ENCODE peak calls at places on chromosomes 7 and 10, in nine cellular contexts. M, J, Q, S, B, L, O, U and N are unnamed samples.

GRCh38 chr7:39565538-39565937 is 666 bp upstream of the YAE1 start:
- DNase-seq in S (no peak), J (no peak), Q (no peak), M (no peak), L (no peak), B (no peak), U (no peak), O (no peak), N (no peak)

GRCh38 chr10:104334965-104335650 is 3.2 kb downstream of the ITPRIP start:
- DNase-seq in J (peak; percentile 84), B (no peak), M (no peak), S (no peak), L (no peak), O (no peak), U (no peak), Q (no peak), N (peak; percentile 34)

GRCh38 chr10:34524369-34525091 is 290.6 kb downstream of the PARD3 start:
- DNase-seq in O (no peak), Q (no peak), B (no peak), M (no peak), U (no peak), J (no peak), L (no peak), S (no peak), N (peak; percentile 62)

GRCh38 chr7:20340839-20341238 is 10.1 kb downstream of the ITGB8 start:
- DNase-seq in L (no peak), M (no peak), U (no peak), J (no peak), O (no peak), S (no peak), B (no peak), Q (no peak), N (peak; percentile 44)

GRCh38 chr7:55066479-55066878 is 47.7 kb downstream of the EGFR start:
- DNase-seq in U (no peak), J (no peak), L (no peak), M (no peak), B (no peak), S (no peak), O (no peak), Q (peak; percentile 78), N (no peak)

GRCh38 chr7:103079836-103080235 is 4.9 kb downstream of the ARMC10 start:
- DNase-seq in O (no peak), J (no peak), L (no peak), B (no peak), M (no peak), S (no peak), U (no peak), Q (no peak), N (no peak)

GRCh38 chr7:38318803-38319416 is 45.5 kb upstream of the TARP start:
- DNase-seq in J (peak; percentile 30), Q (peak; percentile 79), U (peak; percentile 61), L (no peak), M (no peak), S (no peak), O (no peak), B (no peak), N (peak; percentile 89)

GRCh38 chr7:29989257-29989995 is at the start of gene SCRN1:
- DNase-seq in S (peak; percentile 64), J (peak; percentile 56), U (peak; percentile 40), Q (peak; percentile 32), O (no peak), B (peak; percentile 75), M (peak; percentile 9), L (peak; percentile 68), N (peak; percentile 68)

GRCh38 chr10:77268721-77269120 is 368.9 kb downstream of the KCNMA1 start:
- DNase-seq in J (no peak), O (no peak), B (no peak), L (no peak), M (no peak), Q (no peak), U (no peak), S (no peak), N (no peak)

GRCh38 chr7:17408245-17408903 is 109.9 kb downstream of the AHR start:
- DNase-seq in L (no peak), U (no peak), M (no peak), B (no peak), O (no peak), S (no peak), Q (peak; percentile 99), J (no peak), N (no peak)

GRCh38 chr7:127347567-127348246 is 44.8 kb downstream of the ZNF800 start:
- DNase-seq in O (peak; percentile 68), J (no peak), U (peak; percentile 73), Q (peak; percentile 70), S (peak; percentile 90), M (peak; percentile 75), L (peak; percentile 85), B (peak; percentile 80), N (peak; percentile 92)

GRCh38 chr7:43105521-43106120 is 6.8 kb upstream of the HECW1 start:
- DNase-seq in U (no peak), O (no peak), B (no peak), Q (peak; percentile 21), L (no peak), J (no peak), S (no peak), M (no peak), N (no peak)

GRCh38 chr7:139942686-139943085 is 113.6 kb downstream of the TBXAS1 start:
- DNase-seq in J (no peak), M (no peak), Q (no peak), U (no peak), B (no peak), S (no peak), O (no peak), L (no peak), N (no peak)

GRCh38 chr7:47337531-47337930 is 244.4 kb downstream of the TNS3 start:
- DNase-seq in S (no peak), U (no peak), B (no peak), M (no peak), Q (peak; percentile 31), L (no peak), O (no peak), J (no peak), N (peak; percentile 54)

GRCh38 chr7:127876393-127876792 is 154.8 kb downstream of the LRRC4 start:
- DNase-seq in Q (peak; percentile 74), B (no peak), L (no peak), O (no peak), J (no peak), U (no peak), S (no peak), M (no peak), N (no peak)

GRCh38 chr7:81248420-81248819 is 329.6 kb upstream of the SEMA3C start:
- DNase-seq in U (no peak), O (no peak), Q (peak; percentile 14), J (no peak), B (no peak), S (no peak), M (no peak), L (no peak), N (peak; percentile 22)

GRCh38 chr10:324593-324992 is 189.3 kb downstream of the ZMYND11 start:
- DNase-seq in Q (no peak), U (no peak), J (no peak), B (peak; percentile 25), O (no peak), L (no peak), S (peak; percentile 69), M (no peak), N (no peak)

GRCh38 chr7:47314728-47315601 is 266.9 kb downstream of the TNS3 start:
- DNase-seq in O (no peak), S (no peak), U (no peak), B (no peak), L (no peak), M (no peak), Q (peak; percentile 59), J (no peak), N (no peak)

GRCh38 chr7:96558530-96558929 is 151.1 kb downstream of the SEM1 start:
- DNase-seq in L (no peak), J (no peak), Q (peak; percentile 55), O (no peak), U (no peak), M (no peak), B (no peak), S (no peak), N (no peak)

GRCh38 chr7:140526901-140527664 is 47.8 kb upstream of the MKRN1 start:
- DNase-seq in L (no peak), Q (no peak), J (no peak), B (no peak), M (no peak), U (no peak), O (no peak), S (no peak), N (no peak)

GRCh38 chr7:29988391-29989256 is 977 bp downstream of the SCRN1 start:
- DNase-seq in M (peak; percentile 23), Q (peak; percentile 72), L (peak; percentile 66), O (no peak), U (peak; percentile 51), B (peak; percentile 73), S (peak; percentile 65), J (no peak), N (peak; percentile 86)

GRCh38 chr10:133442967-133443924 is 10.5 kb upstream of the SCART1 start:
- DNase-seq in S (peak; percentile 44), O (no peak), B (peak; percentile 55), Q (no peak), M (no peak), U (no peak), L (no peak), J (no peak), N (no peak)

GRCh38 chr10:13727574-13727973 is 140.8 kb downstream of the PRPF18 start:
- DNase-seq in J (no peak), Q (no peak), S (no peak), O (no peak), M (no peak), B (no peak), L (no peak), U (no peak), N (no peak)

GRCh38 chr10:5094265-5095205 is at the start of gene AKR1C3:
- DNase-seq in U (no peak), L (no peak), O (no peak), S (no peak), B (no peak), Q (peak; percentile 72), M (no peak), J (no peak), N (peak; percentile 63)

GRCh38 chr10:106078796-106079576 is 1085.5 kb downstream of the SORCS1 start:
- DNase-seq in B (no peak), L (no peak), Q (peak; percentile 64), M (no peak), O (no peak), J (no peak), S (no peak), U (no peak), N (no peak)

GRCh38 chr10:28631896-28632596 is 45.3 kb upstream of the BAMBI start:
- DNase-seq in S (no peak), O (no peak), B (no peak), J (no peak), U (no peak), M (no peak), L (no peak), Q (peak; percentile 28), N (no peak)

GRCh38 chr7:55546826-55547225 is 25.5 kb downstream of the VOPP1 start:
- DNase-seq in U (peak; percentile 47), Q (peak; percentile 85), L (no peak), S (peak; percentile 80), O (no peak), B (no peak), M (no peak), J (peak; percentile 16), N (no peak)

GRCh38 chr7:12069757-12070156 is 141.3 kb upstream of the TMEM106B start:
- DNase-seq in J (no peak), O (no peak), Q (no peak), M (no peak), S (no peak), B (no peak), L (no peak), U (no peak), N (no peak)

GRCh38 chr10:132938472-132939329 is 3.7 kb downstream of the CFAP46 start:
- DNase-seq in S (no peak), L (peak; percentile 34), J (no peak), B (no peak), M (no peak), O (no peak), Q (no peak), U (no peak), N (peak; percentile 57)

GRCh38 chr7:25777969-25778767 is 373.8 kb upstream of the NFE2L3 start:
- DNase-seq in J (peak; percentile 77), S (no peak), U (peak; percentile 90), O (no peak), B (no peak), L (no peak), M (no peak), Q (no peak), N (peak; percentile 76)

GRCh38 chr7:111210996-111211395 is 120.1 kb downstream of the LRRN3 start:
- DNase-seq in L (no peak), M (no peak), J (no peak), S (no peak), Q (peak; percentile 78), O (no peak), B (no peak), U (no peak), N (no peak)